ENCODE peak calls at places on chromosome 3, in nine cellular contexts. H, X, L, R, P, D, C, Q and E are unnamed samples.

GRCh38 chr3:130741946-130742610 is 4.6 kb downstream of the PIK3R4 start:
- DNase-seq in R (no peak), P (no peak), Q (no peak), D (no peak), X (no peak), L (no peak), C (no peak), H (no peak), E (no peak)

GRCh38 chr3:148221303-148221702 is 476.4 kb upstream of the AGTR1 start:
- DNase-seq in Q (no peak), C (no peak), D (no peak), L (no peak), R (no peak), X (no peak), P (no peak), H (no peak), E (no peak)

GRCh38 chr3:171690291-171690690 is 120.0 kb downstream of the PLD1 start:
- DNase-seq in D (no peak), P (no peak), L (no peak), Q (peak; percentile 47), R (no peak), C (no peak), X (no peak), H (no peak), E (no peak)

GRCh38 chr3:135325096-135325495 is 530.0 kb downstream of the EPHB1 start:
- DNase-seq in P (no peak), H (no peak), L (no peak), C (no peak), D (no peak), Q (no peak), R (no peak), X (no peak), E (no peak)

GRCh38 chr3:28317438-28318022 is 31.0 kb upstream of the ZCWPW2 start:
- DNase-seq in C (peak; percentile 61), Q (peak; percentile 73), R (peak; percentile 63), D (peak; percentile 62), H (peak; percentile 59), X (peak; percentile 74), L (peak; percentile 28), P (peak; percentile 33), E (peak; percentile 70)

GRCh38 chr3:186871403-186871924 is 29.0 kb downstream of the ADIPOQ start:
- DNase-seq in Q (no peak), X (no peak), L (no peak), D (no peak), H (no peak), P (no peak), R (no peak), C (no peak), E (no peak)

GRCh38 chr3:8484409-8485140 is 17.0 kb upstream of the LMCD1 start:
- DNase-seq in D (no peak), R (no peak), L (no peak), P (no peak), Q (no peak), C (no peak), H (no peak), X (no peak), E (no peak)

GRCh38 chr3:69761896-69762789 is 22.9 kb downstream of the MITF start:
- DNase-seq in P (no peak), C (peak; percentile 81), Q (no peak), L (no peak), X (no peak), R (no peak), D (no peak), H (no peak), E (peak; percentile 82)

GRCh38 chr3:98680723-98681122 is 82.4 kb upstream of the ST3GAL6 start:
- DNase-seq in X (no peak), L (peak; percentile 89), Q (no peak), R (no peak), P (no peak), H (no peak), C (peak; percentile 87), D (no peak), E (peak; percentile 36)

GRCh38 chr3:38532529-38532928 is 36.4 kb downstream of the EXOG start:
- DNase-seq in H (no peak), P (no peak), C (no peak), L (no peak), R (no peak), D (no peak), X (no peak), Q (no peak), E (no peak)

GRCh38 chr3:133425898-133426297 is 26.0 kb downstream of the BFSP2 start:
- DNase-seq in X (no peak), P (no peak), Q (no peak), H (no peak), L (no peak), D (no peak), R (no peak), C (no peak), E (no peak)

DNA sequence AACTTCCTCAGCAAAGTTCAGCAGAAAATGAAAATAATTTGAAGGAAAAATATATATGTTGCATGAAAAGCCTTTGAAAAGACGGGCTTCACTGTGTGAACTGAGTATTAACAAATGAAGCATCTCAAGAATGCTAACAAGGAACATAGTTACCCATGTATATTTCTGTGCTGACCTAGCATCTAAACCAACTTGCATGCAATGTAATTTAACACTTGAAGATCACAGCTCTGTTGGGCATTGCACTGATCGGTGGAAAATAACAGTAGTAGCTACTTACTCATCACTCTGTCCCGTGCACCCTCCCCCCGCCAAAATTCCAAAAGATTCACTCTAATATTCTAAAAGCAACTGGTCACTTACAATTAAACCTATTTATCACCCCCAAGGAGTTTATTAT is 453.8 kb upstream of the ARHGEF26 start:
- DNase-seq in L (no peak), H (no peak), P (no peak), R (no peak), D (peak; percentile 15), Q (no peak), X (peak; percentile 5), C (peak; percentile 39), E (peak; percentile 5)
- TF ChIP-seq EZH2phosphoT487 in L (no peak), H (no peak), P (no peak), R (no peak), D (no peak), Q (no peak), X (no peak), C (no peak), E (no peak)

GRCh38 chr3:151379083-151379734 is 5.3 kb downstream of the P2RY12 start:
- DNase-seq in C (peak; percentile 57), L (peak; percentile 10), X (peak; percentile 69), H (peak; percentile 65), R (peak; percentile 44), D (peak; percentile 45), P (peak; percentile 8), Q (peak; percentile 11), E (peak; percentile 38)
- TF ChIP-seq EZH2phosphoT487 in C (no peak), L (no peak), X (no peak), H (no peak), R (no peak), D (no peak), P (no peak), Q (no peak), E (no peak)

GRCh38 chr3:73774645-73775044 is 149.9 kb upstream of the PDZRN3 start:
- DNase-seq in Q (no peak), R (no peak), C (no peak), L (no peak), X (no peak), H (no peak), D (no peak), P (no peak), E (peak; percentile 33)

GRCh38 chr3:73772599-73772998 is 147.9 kb upstream of the PDZRN3 start:
- DNase-seq in P (no peak), D (no peak), C (no peak), L (no peak), X (no peak), H (no peak), Q (no peak), R (no peak), E (no peak)

GRCh38 chr3:73768594-73769308 is 144.0 kb upstream of the PDZRN3 start:
- DNase-seq in R (no peak), H (no peak), Q (no peak), C (no peak), X (peak; percentile 16), D (no peak), L (no peak), P (peak; percentile 22), E (peak; percentile 44)

GRCh38 chr3:73772076-73772475 is 147.3 kb upstream of the PDZRN3 start:
- DNase-seq in D (no peak), H (no peak), X (no peak), P (no peak), C (no peak), L (no peak), Q (no peak), R (no peak), E (no peak)

GRCh38 chr3:73773228-73773627 is 148.5 kb upstream of the PDZRN3 start:
- DNase-seq in D (no peak), Q (no peak), L (no peak), H (no peak), C (no peak), X (no peak), R (no peak), P (no peak), E (no peak)
- TF ChIP-seq EZH2phosphoT487 in D (no peak), Q (no peak), L (no peak), H (no peak), C (no peak), X (no peak), R (no peak), P (no peak), E (no peak)

GRCh38 chr3:167732313-167733065 is 2.2 kb downstream of the PDCD10 start:
- DNase-seq in Q (no peak), H (no peak), P (no peak), R (no peak), C (peak; percentile 28), D (no peak), X (no peak), L (no peak), E (peak; percentile 28)

GRCh38 chr3:167736264-167736787 is 805 bp downstream of the SERPINI1 start:
- DNase-seq in H (no peak), Q (no peak), P (peak; percentile 5), R (no peak), C (peak; percentile 4), D (no peak), X (no peak), L (no peak), E (no peak)

GRCh38 chr3:167735233-167736107 is at the start of gene SERPINI1:
- DNase-seq in C (peak; percentile 94), H (peak; percentile 97), L (peak; percentile 82), Q (peak; percentile 92), D (peak; percentile 96), R (peak; percentile 94), X (peak; percentile 98), P (peak; percentile 81), E (peak; percentile 97)

GRCh38 chr3:167733961-167734497 is 663 bp downstream of the PDCD10 start:
- DNase-seq in H (peak; percentile 17), P (no peak), L (no peak), D (peak; percentile 31), X (no peak), C (peak; percentile 9), Q (peak; percentile 43), R (peak; percentile 37), E (peak; percentile 58)

DNA sequence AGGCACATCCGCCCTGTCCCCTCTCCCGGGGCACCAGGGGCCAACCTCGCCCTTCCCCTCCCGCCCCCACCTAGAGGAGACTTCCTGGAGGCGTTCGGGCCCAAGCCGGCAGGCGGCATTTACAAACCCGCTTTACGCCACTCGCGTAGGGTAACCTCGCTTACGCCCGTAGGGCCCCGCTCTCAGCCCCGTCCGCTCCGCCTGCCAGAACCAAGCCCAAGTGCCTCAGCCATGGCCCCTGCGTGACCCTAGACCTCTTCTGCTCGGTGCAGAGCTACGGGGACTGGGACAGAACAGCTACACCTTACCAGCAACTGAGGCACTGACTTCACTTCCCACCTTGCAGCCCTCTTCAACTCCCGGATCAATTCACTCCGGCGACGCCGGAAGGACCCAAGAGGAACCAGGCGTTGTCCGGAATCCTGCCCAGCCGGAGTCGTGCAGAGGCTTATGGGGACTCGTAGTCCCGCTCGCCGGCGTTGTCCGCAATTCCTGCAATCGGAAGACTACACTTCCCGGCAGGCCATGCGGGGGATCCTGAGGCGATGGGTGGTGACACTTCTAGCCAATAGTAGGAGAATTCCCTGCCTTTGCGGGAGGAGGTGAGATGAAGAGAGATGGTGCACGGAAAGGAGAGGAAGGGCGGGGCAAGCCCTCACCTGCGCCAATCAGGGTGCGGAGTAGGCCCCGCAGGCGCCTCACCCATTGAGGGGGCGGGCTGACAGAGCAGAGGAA is at the start of gene PDCD10:
- DNase-seq in C (peak; percentile 99), L (peak; percentile 98), P (peak; percentile 86), Q (peak; percentile 100), H (peak; percentile 99), D (peak; percentile 99), R (peak; percentile 99), X (peak; percentile 100), E (peak; percentile 100)
- TF ChIP-seq EZH2phosphoT487 in C (no peak), L (no peak), P (no peak), Q (no peak), H (no peak), D (no peak), R (no peak), X (no peak), E (no peak)